ENCODE peak calls at places on chromosome 11, in five cellular contexts. J is upper lobe of right lung, V is cardiac muscle cell, W is fibroblast of mammary gland, Y is brain microvascular endothelial cell. S is an unnamed sample.

GRCh38 chr11:391117-392017 is 2.6 kb upstream of the PKP3 start:
- DNase-seq in J (no peak), V (no peak), W (no peak), Y (no peak), S (no peak)

GRCh38 chr11:65440831-65441499 is 18.4 kb downstream of the NEAT1 start:
- DNase-seq in J (peak; percentile 37), V (peak; percentile 43), W (peak; percentile 48), Y (peak; percentile 31), S (no peak)

GRCh38 chr11:131253142-131253884 is 117.1 kb upstream of the NTM start:
- DNase-seq in J (no peak), V (peak; percentile 69), W (no peak), Y (no peak), S (no peak)

GRCh38 chr11:128908391-128909246 is 17.5 kb downstream of the KCNJ5 start:
- DNase-seq in J (no peak), V (peak; percentile 73), W (peak; percentile 78), Y (peak; percentile 42), S (no peak)

GRCh38 chr11:84089072-84090057 is 803.2 kb upstream of the CCDC90B start:
- DNase-seq in J (no peak), V (peak; percentile 10), W (no peak), Y (no peak), S (no peak)

GRCh38 chr11:71298761-71299181 is 46.4 kb upstream of the SHANK2 start:
- DNase-seq in J (peak; percentile 44), V (no peak), W (no peak), Y (no peak), S (no peak)

GRCh38 chr11:121282886-121283502 is 9.6 kb upstream of the SC5D start:
- DNase-seq in J (no peak), V (no peak), W (no peak), Y (no peak), S (no peak)

GRCh38 chr11:128342511-128343133 is 244.7 kb downstream of the ETS1 start:
- DNase-seq in J (peak; percentile 70), V (peak; percentile 65), W (peak; percentile 41), Y (peak; percentile 79), S (no peak)

GRCh38 chr11:126114486-126115252 is 52.0 kb upstream of the CDON start:
- DNase-seq in J (no peak), V (no peak), W (no peak), Y (no peak), S (no peak)

GRCh38 chr11:118277312-118277711 is 13.2 kb upstream of the MPZL2 start:
- DNase-seq in J (no peak), V (peak; percentile 26), W (peak; percentile 36), Y (no peak), S (no peak)

GRCh38 chr11:69915151-69915500 is 95.9 kb upstream of the FGF3 start:
- DNase-seq in J (no peak), V (no peak), W (peak; percentile 37), Y (peak; percentile 60), S (no peak)

GRCh38 chr11:128341280-128341679 is 246.1 kb downstream of the ETS1 start:
- DNase-seq in J (no peak), V (peak; percentile 20), W (peak; percentile 36), Y (no peak), S (no peak)

GRCh38 chr11:36564376-36565032 is 3.3 kb upstream of the RAG1 start:
- DNase-seq in J (no peak), V (peak; percentile 75), W (peak; percentile 62), Y (peak; percentile 53), S (no peak)

GRCh38 chr11:125074511-125075241 is 11.6 kb downstream of the SLC37A2 start:
- DNase-seq in J (no peak), V (no peak), W (no peak), Y (no peak), S (no peak)

GRCh38 chr11:101848262-101848661 is 66.5 kb upstream of the CEP126 start:
- DNase-seq in J (no peak), V (peak; percentile 35), W (peak; percentile 46), Y (no peak), S (no peak)

GRCh38 chr11:122202951-122203456 is 87.0 kb upstream of the BLID start:
- DNase-seq in J (peak; percentile 81), V (peak; percentile 83), W (peak; percentile 76), Y (peak; percentile 69), S (peak; percentile 21)

GRCh38 chr11:94794287-94795168 is 26.4 kb downstream of the AMOTL1 start:
- DNase-seq in J (peak; percentile 73), V (peak; percentile 96), W (peak; percentile 100), Y (peak; percentile 99), S (no peak)

GRCh38 chr11:111463276-111463675 is 48.9 kb downstream of the BTG4 start:
- DNase-seq in J (no peak), V (no peak), W (no peak), Y (no peak), S (no peak)

GRCh38 chr11:12704049-12704448 is 29.8 kb downstream of the TEAD1 start:
- DNase-seq in J (no peak), V (peak; percentile 39), W (no peak), Y (peak; percentile 75), S (no peak)

GRCh38 chr11:119229736-119230135 is 23.6 kb downstream of the CBL start:
- DNase-seq in J (no peak), V (no peak), W (no peak), Y (no peak), S (no peak)

GRCh38 chr11:19962795-19963163 is 197.5 kb downstream of the DBX1 start:
- DNase-seq in J (no peak), V (peak; percentile 46), W (peak; percentile 90), Y (peak; percentile 77), S (no peak)

GRCh38 chr11:29224739-29225384 is 792.0 kb downstream of the KCNA4 start:
- DNase-seq in J (no peak), V (no peak), W (no peak), Y (no peak), S (no peak)

GRCh38 chr11:55949330-55949729 is 13.1 kb upstream of the OR5I1 start:
- DNase-seq in J (no peak), V (no peak), W (no peak), Y (no peak), S (no peak)

GRCh38 chr11:38788591-38788990 is 2190.6 kb upstream of the RAG2 start:
- DNase-seq in J (no peak), V (no peak), W (no peak), Y (no peak), S (no peak)

DNA sequence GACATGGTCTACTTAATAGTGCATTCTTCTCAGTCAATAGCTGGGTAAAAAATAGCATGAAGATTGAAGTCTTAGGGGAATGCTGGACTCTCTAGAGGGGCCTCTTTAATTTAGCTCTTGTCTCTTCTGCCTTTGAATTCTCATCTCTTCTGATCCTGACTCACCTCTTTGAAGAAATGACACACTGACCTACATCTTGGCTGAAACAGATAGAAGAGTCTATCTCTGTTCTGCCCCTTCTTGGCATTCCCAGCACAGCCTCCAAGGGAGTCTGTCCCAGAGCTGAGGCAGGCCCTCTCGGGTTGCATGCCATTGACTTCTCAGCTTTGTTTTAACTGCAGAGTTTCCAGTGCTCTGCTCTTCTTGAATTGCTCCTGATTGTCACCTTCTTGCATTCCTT is 55.7 kb downstream of the PTPRJ start:
- DNase-seq in J (no peak), V (no peak), W (peak; percentile 29), Y (no peak), S (no peak)
- TF ChIP-seq CTCF in J (no peak), V (no peak), W (no peak), Y (no peak), S (no peak)

DNA sequence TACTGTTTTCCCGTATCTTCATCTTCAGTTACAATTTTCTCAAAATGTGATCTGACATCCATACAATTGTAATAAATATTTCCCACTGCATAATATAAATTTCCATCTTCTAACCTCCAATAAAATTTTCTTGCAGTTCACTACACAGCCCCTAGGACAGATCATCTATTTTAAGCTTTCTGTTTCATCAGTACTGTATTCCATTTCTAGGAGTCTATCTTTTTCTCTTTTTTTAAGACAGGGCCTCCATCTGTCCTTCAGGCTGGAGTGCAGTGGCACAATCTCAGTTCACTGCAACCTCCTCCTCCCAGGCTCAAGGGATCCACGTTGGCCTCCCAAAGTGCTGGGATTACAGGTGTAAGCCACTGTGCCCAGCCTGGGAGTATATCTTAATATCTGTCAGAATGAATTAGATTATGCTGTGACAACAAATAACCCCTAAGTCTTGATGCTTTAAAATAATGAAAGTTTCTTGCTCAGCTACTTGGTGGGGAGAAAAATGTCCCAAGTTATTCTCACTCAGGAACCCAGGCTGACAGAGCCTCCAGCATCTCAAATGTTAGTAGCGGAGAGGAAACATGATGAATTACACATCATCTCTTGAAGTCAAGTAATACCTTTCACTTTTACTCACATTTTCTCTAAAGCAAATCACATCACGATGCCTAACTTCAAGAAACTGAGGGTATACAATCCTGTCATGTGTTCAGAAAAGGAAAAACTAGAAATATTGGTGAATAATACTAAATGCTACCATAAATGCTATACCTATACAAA is 92.2 kb downstream of the BUD13 start:
- DNase-seq in J (no peak), V (no peak), W (no peak), Y (no peak), S (no peak)
- TF ChIP-seq CTCF in J (no peak), V (no peak), W (no peak), Y (peak; percentile 9), S (no peak)

GRCh38 chr11:85809881-85810280 is 1.1 kb downstream of the SYTL2 start:
- DNase-seq in J (no peak), V (no peak), W (no peak), Y (peak; percentile 36), S (no peak)
- TF ChIP-seq CTCF in J (peak; percentile 17), V (no peak), W (peak; percentile 20), Y (peak; percentile 70), S (no peak)

DNA sequence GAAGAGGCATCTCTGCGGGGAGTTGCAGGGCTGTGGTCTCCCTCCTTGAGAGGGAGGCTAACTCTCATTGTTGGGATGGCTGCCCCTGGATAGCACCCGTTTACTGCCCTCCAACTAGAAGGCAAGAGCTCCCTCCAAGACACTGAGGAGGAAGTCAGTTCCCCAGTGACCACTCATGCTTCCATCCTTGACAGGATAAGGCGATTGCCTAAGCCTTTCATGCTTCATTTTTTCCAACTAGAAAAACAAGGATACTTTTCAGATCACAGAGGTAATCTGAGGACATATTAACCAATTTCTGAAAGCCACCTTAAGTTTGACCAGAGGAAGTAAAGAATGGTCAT is 186.6 kb downstream of the MAML2 start:
- DNase-seq in J (no peak), V (no peak), W (no peak), Y (no peak), S (no peak)
- TF ChIP-seq CTCF in J (no peak), V (no peak), W (no peak), Y (no peak), S (no peak)

GRCh38 chr11:82683029-82683428 is 50.6 kb downstream of the FAM181B start:
- DNase-seq in J (no peak), V (no peak), W (no peak), Y (no peak), S (no peak)

GRCh38 chr11:82682003-82682751 is 51.5 kb downstream of the FAM181B start:
- DNase-seq in J (no peak), V (peak; percentile 83), W (peak; percentile 75), Y (peak; percentile 49), S (no peak)

GRCh38 chr11:82680252-82680651 is 53.4 kb downstream of the FAM181B start:
- DNase-seq in J (no peak), V (no peak), W (no peak), Y (no peak), S (no peak)

DNA sequence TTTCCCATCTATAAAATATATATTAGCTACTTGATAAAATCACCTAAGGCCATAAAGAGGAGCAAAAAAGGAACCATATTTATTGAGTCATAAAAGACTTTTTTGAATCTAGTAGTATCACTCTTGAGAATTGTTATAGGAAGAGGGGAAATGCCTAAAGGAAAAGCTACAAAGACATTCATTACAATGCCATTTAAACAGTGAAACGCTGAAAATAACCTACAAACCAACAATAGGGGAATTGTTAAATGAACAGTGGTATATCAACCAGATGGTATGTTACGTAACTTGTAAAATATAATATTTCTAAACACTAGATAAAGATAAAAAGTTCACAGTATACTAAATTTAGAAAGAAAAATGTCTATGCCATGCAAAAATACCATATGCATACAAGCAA is 47.5 kb downstream of the FAM181B start:
- DNase-seq in J (no peak), V (no peak), W (no peak), Y (no peak), S (no peak)
- TF ChIP-seq CTCF in J (no peak), V (no peak), W (no peak), Y (no peak), S (no peak)

S was measured in activated B cell treated with CpG ODN at 0.5 μM for 24 hours.